ENCODE peak calls at places on chromosomes 16 and 17, in nine cellular contexts. V, D, O, E, A, Y, C, L and W are unnamed samples. For H3K27me3, the result is how much of the 10 kb centered on the place peaks cover.

GRCh38 chr17:66636111-66636510 is 198.8 kb upstream of the CACNG5 start:
- DNase-seq in V (no peak), D (no peak), O (no peak), E (no peak), A (no peak), Y (no peak), C (no peak), L (no peak), W (no peak)

GRCh38 chr16:7423436-7423941 is 90.8 kb downstream of the RBFOX1 start:
- DNase-seq in V (no peak), D (peak), O (no peak), E (no peak), A (no peak), Y (no peak), C (no peak), L (no peak), W (no peak)

GRCh38 chr17:7858487-7858832 is 657 bp downstream of the CYB5D1 start:
- DNase-seq in V (peak), D (peak), O (peak), E (peak), A (peak), Y (no peak), C (peak), L (peak), W (peak)

GRCh38 chr16:67447508-67448076 is 16.7 kb downstream of the HSD11B2 start:
- DNase-seq in V (peak), D (no peak), O (peak), E (no peak), A (no peak), Y (no peak), C (peak), L (peak), W (no peak)

GRCh38 chr16:67945392-67945933 is 1.5 kb upstream of the LCAT start:
- DNase-seq in V (no peak), D (no peak), O (no peak), E (no peak), A (no peak), Y (no peak), C (no peak), L (no peak), W (no peak)

GRCh38 chr16:10097273-10097672 is 85.0 kb downstream of the GRIN2A start:
- DNase-seq in V (no peak), D (no peak), O (no peak), E (no peak), A (no peak), Y (no peak), C (no peak), L (no peak), W (no peak)

GRCh38 chr16:27273670-27274522 is 5.3 kb upstream of the NSMCE1 start:
- DNase-seq in V (no peak), D (no peak), O (no peak), E (no peak), A (no peak), Y (no peak), C (peak), L (no peak), W (no peak)

GRCh38 chr17:4520060-4520880 is 21.6 kb downstream of the SPNS2 start:
- DNase-seq in V (no peak), D (no peak), O (no peak), E (no peak), A (no peak), Y (no peak), C (no peak), L (peak), W (no peak)

GRCh38 chr17:77319211-77320031 is 178.7 kb downstream of the SEC14L1 start:
- DNase-seq in V (no peak), D (no peak), O (peak), E (no peak), A (peak), Y (peak), C (peak), L (peak), W (peak)

GRCh38 chr17:44117351-44117750 is 6.1 kb downstream of the HDAC5 start:
- DNase-seq in V (no peak), D (no peak), O (no peak), E (no peak), A (no peak), Y (no peak), C (no peak), L (no peak), W (no peak)

GRCh38 chr17:43834106-43834505 is 1.2 kb upstream of the MPP3 start:
- DNase-seq in V (no peak), D (no peak), O (peak), E (no peak), A (no peak), Y (no peak), C (peak), L (no peak), W (no peak)

GRCh38 chr16:89472711-89473075 is 17.7 kb downstream of the ANKRD11 start:
- DNase-seq in V (no peak), D (no peak), O (no peak), E (no peak), A (peak), Y (no peak), C (no peak), L (no peak), W (no peak)

DNA sequence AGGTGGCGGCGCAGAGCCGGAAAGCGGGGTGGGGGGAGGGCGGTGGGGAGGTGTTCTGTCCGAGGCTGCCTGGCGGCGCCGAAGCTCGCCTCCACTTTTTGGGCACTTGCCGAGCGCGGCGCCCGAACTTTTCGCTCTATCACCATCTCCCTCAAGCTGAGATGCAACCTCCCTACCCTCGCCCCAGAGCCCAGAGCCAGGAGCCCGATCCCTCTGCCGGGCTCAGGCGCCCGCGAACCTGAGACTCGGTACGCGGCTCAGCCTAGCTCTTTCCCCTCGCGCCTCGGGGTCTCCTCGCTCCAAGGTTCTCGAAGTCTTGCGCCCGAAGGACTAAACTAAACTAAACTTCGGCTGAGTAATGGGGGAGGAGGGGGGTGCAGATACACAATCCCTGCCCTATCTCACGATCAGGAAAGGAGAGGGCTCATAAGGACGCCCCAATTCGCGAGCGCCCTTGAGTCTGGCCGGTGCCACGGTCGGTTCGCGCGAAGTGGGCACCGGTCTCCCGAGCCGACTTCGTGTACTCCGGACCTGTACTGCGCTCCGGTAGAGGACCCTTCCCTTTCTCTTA is 1.7 kb upstream of the SALL1 start:
- DNase-seq in V (no peak), D (peak), O (no peak), E (no peak), A (no peak), Y (no peak), C (no peak), L (no peak), W (peak)
- H3K27me3 ChIP-seq in V (half or more), D (under half), O (half or more), E (under half), A (under half), Y (half or more), C (under half), L (half or more), W (under half)

DNA sequence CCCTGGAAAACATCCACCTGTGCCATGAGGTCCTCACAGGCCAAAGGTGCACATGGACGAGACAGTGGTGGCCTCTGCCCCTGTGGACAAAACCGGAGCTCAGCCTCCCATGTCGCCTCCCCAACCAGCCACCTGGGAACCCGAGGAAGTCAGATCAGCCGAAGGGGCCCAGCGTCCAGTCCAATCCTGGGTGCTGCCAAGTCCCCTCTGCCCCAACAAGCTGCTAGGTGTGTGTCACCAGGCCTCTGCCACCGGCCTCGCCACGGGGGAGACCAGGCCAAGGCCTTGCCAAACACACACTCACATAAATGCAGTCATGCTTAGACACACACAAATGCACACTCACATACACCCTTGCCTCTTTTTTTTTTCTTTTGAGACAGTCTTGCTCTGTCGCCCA is 167.8 kb downstream of the RBFOX3 start:
- DNase-seq in V (no peak), D (no peak), O (no peak), E (no peak), A (no peak), Y (no peak), C (no peak), L (no peak), W (no peak)
- H3K27me3 ChIP-seq in V (under half), D (under half), O (under half), E (under half), A (under half), Y (under half), C (half or more), L (under half), W (under half)

GRCh38 chr16:180101-180920 is at the start of gene HBQ1:
- DNase-seq in V (peak), D (peak), O (no peak), E (peak), A (no peak), Y (no peak), C (no peak), L (no peak), W (peak)
- H3K27me3 ChIP-seq in V (under half), D (under half), O (half or more), E (under half), A (under half), Y (under half), C (under half), L (under half), W (under half)

GRCh38 chr17:1916339-1916738 is 86.5 kb downstream of the RPA1 start:
- DNase-seq in V (no peak), D (no peak), O (no peak), E (no peak), A (peak), Y (no peak), C (no peak), L (no peak), W (no peak)
- H3K27me3 ChIP-seq in V (under half), D (under half), O (half or more), E (under half), A (under half), Y (under half), C (under half), L (under half), W (under half)

GRCh38 chr16:85458952-85459351 is 154.2 kb upstream of the GSE1 start:
- DNase-seq in V (no peak), D (no peak), O (no peak), E (no peak), A (no peak), Y (no peak), C (no peak), L (no peak), W (no peak)

GRCh38 chr16:85461814-85462404 is 151.2 kb upstream of the GSE1 start:
- DNase-seq in V (no peak), D (peak), O (peak), E (peak), A (no peak), Y (no peak), C (no peak), L (no peak), W (peak)

GRCh38 chr16:85459529-85460251 is 153.4 kb upstream of the GSE1 start:
- DNase-seq in V (no peak), D (peak), O (peak), E (no peak), A (no peak), Y (peak), C (no peak), L (peak), W (no peak)

GRCh38 chr16:85460983-85461813 is 151.9 kb upstream of the GSE1 start:
- DNase-seq in V (no peak), D (no peak), O (no peak), E (no peak), A (no peak), Y (no peak), C (peak), L (no peak), W (peak)

GRCh38 chr16:85460252-85460982 is 152.7 kb upstream of the GSE1 start:
- DNase-seq in V (no peak), D (peak), O (no peak), E (no peak), A (no peak), Y (no peak), C (no peak), L (no peak), W (no peak)
- H3K27me3 ChIP-seq in V (under half), D (under half), O (under half), E (half or more), A (under half), Y (under half), C (under half), L (under half), W (under half)

GRCh38 chr17:79981090-79981489 is 54.6 kb downstream of the TBC1D16 start:
- DNase-seq in V (no peak), D (no peak), O (peak), E (no peak), A (no peak), Y (no peak), C (no peak), L (peak), W (no peak)
- H3K27me3 ChIP-seq in V (under half), D (under half), O (under half), E (under half), A (under half), Y (under half), C (under half), L (under half), W (under half)

GRCh38 chr17:28514571-28515002 is 8.4 kb downstream of the FOXN1 start:
- DNase-seq in V (no peak), D (no peak), O (no peak), E (no peak), A (no peak), Y (no peak), C (no peak), L (no peak), W (no peak)
- H3K27me3 ChIP-seq in V (under half), D (under half), O (under half), E (under half), A (under half), Y (under half), C (under half), L (under half), W (under half)